ENCODE peak calls at places on chromosomes 11 and 22, in nine cellular contexts. S is T-cell; A is stimulated activated CD4-positive, alpha-beta T cell treated with anti-CD3 and anti-CD28 coated beads, TNF-alpha, amount 100 ng/mL, for 48 hours; Z is CD4-positive, CD25-positive, alpha-beta regulatory T cell; N is right cardiac atrium; H is A673; L is tibial nerve; W is HS-5; M is stimulated activated CD8-positive, alpha-beta memory T cell treated with anti-CD3 and anti-CD28 coated beads, Interleukin-4, amount 100 ng/mL, for 1 hour. Y is an unnamed sample.

GRCh38 chr11:17277024-17277584 is 565 bp downstream of the NUCB2 start:
- DNase-seq in S (peak), A (no peak), Z (peak), N (no peak), H (peak), L (no peak), W (peak), M (no peak), Y (peak)

GRCh38 chr22:28366856-28367255 is 312.8 kb downstream of the TTC28 start:
- DNase-seq in S (no peak), A (no peak), Z (no peak), N (no peak), H (no peak), L (no peak), W (no peak), M (no peak), Y (no peak)

GRCh38 chr22:49391436-49391835 is 436.2 kb downstream of the BRD1 start:
- DNase-seq in S (no peak), A (no peak), Z (no peak), N (no peak), H (no peak), L (no peak), W (no peak), M (no peak), Y (no peak)

GRCh38 chr22:48490513-48491411 is 1336.9 kb downstream of the BRD1 start:
- DNase-seq in S (no peak), A (no peak), Z (no peak), N (no peak), H (no peak), L (no peak), W (no peak), M (no peak), Y (no peak)

GRCh38 chr11:36389811-36390210 is 93.7 kb downstream of the PRR5L start:
- DNase-seq in S (no peak), A (no peak), Z (no peak), N (no peak), H (no peak), L (no peak), W (no peak), M (no peak), Y (no peak)

GRCh38 chr11:77154381-77155081 is 26.5 kb downstream of the MYO7A start:
- DNase-seq in S (no peak), A (no peak), Z (no peak), N (peak), H (no peak), L (no peak), W (no peak), M (no peak), Y (no peak)

GRCh38 chr22:50532824-50533344 is 3.1 kb upstream of the TYMP start:
- DNase-seq in S (no peak), A (no peak), Z (no peak), N (no peak), H (no peak), L (no peak), W (no peak), M (no peak), Y (no peak)

GRCh38 chr22:49332691-49333090 is 495.0 kb downstream of the BRD1 start:
- DNase-seq in S (no peak), A (no peak), Z (no peak), N (no peak), H (no peak), L (no peak), W (no peak), M (no peak), Y (no peak)

GRCh38 chr11:120511116-120511803 is at the start of gene GRIK4:
- DNase-seq in S (peak), A (peak), Z (peak), N (peak), H (peak), L (peak), W (peak), M (peak), Y (peak)

GRCh38 chr11:100759856-100760255 is 72.8 kb downstream of the ARHGAP42 start:
- DNase-seq in S (no peak), A (no peak), Z (no peak), N (no peak), H (peak), L (no peak), W (no peak), M (no peak), Y (no peak)

GRCh38 chr11:29075726-29076125 is 941.1 kb downstream of the KCNA4 start:
- DNase-seq in S (no peak), A (no peak), Z (no peak), N (no peak), H (no peak), L (no peak), W (no peak), M (no peak), Y (no peak)

GRCh38 chr22:36628561-36629060 is 74.9 kb downstream of the CACNG2 start:
- DNase-seq in S (no peak), A (no peak), Z (no peak), N (no peak), H (no peak), L (no peak), W (no peak), M (no peak), Y (no peak)

Y was measured in HFFc6.